ENCODE peak calls at places on chromosomes 1 and 21, in four cellular contexts. One of them, this sample, is unnamed.

GRCh38 chr1:173523329-173523728 is 46.2 kb downstream of the PRDX6 start:
- DNase-seq in K562: no peak
- DNase-seq in HepG2: peak; percentile 39
- DNase-seq in GM12878: no peak
- DNase-seq in this sample: no peak

GRCh38 chr1:53559391-53559815 is 100.2 kb downstream of the DMRTB1 start:
- DNase-seq in K562: no peak
- DNase-seq in HepG2: no peak
- DNase-seq in GM12878: no peak
- DNase-seq in this sample: peak; percentile 30

GRCh38 chr1:53198241-53198651 is 1.6 kb downstream of the CPT2 start:
- DNase-seq in K562: no peak
- DNase-seq in HepG2: no peak
- DNase-seq in GM12878: no peak
- DNase-seq in this sample: no peak

GRCh38 chr1:50637460-50637859 is 214.2 kb upstream of the DMRTA2 start:
- DNase-seq in K562: no peak
- DNase-seq in HepG2: no peak
- DNase-seq in GM12878: no peak
- DNase-seq in this sample: no peak

GRCh38 chr1:235993652-235994051 is 71.2 kb downstream of the NID1 start:
- DNase-seq in K562: no peak
- DNase-seq in HepG2: no peak
- DNase-seq in GM12878: no peak
- DNase-seq in this sample: no peak

GRCh38 chr1:240609527-240610060 is 2.4 kb downstream of the GREM2 start:
- DNase-seq in K562: no peak
- DNase-seq in HepG2: no peak
- DNase-seq in GM12878: no peak
- DNase-seq in this sample: no peak

GRCh38 chr1:202860744-202861419 is 28.1 kb downstream of the RABIF start:
- DNase-seq in K562: peak; percentile 77
- DNase-seq in HepG2: peak; percentile 83
- DNase-seq in GM12878: no peak
- DNase-seq in this sample: peak; percentile 84

GRCh38 chr1:110291241-110292030 is 47.7 kb upstream of the RBM15 start:
- DNase-seq in K562: no peak
- DNase-seq in HepG2: no peak
- DNase-seq in GM12878: no peak
- DNase-seq in this sample: no peak

GRCh38 chr1:45846931-45847330 is 43.5 kb downstream of the MAST2 start:
- DNase-seq in K562: no peak
- DNase-seq in HepG2: no peak
- DNase-seq in GM12878: no peak
- DNase-seq in this sample: no peak

GRCh38 chr1:94552071-94552586 is 10.6 kb upstream of the F3 start:
- DNase-seq in K562: no peak
- DNase-seq in HepG2: peak; percentile 73
- DNase-seq in GM12878: no peak
- DNase-seq in this sample: no peak

GRCh38 chr1:85089203-85089602 is 40.9 kb upstream of the MCOLN3 start:
- DNase-seq in K562: no peak
- DNase-seq in HepG2: no peak
- DNase-seq in GM12878: no peak
- DNase-seq in this sample: no peak

GRCh38 chr1:1761504-1762376 is 16.5 kb downstream of the NADK start:
- DNase-seq in K562: no peak
- DNase-seq in HepG2: no peak
- DNase-seq in GM12878: no peak
- DNase-seq in this sample: no peak

GRCh38 chr1:43975249-43975961 is 645 bp downstream of the ATP6V0B start:
- DNase-seq in K562: peak; percentile 39
- DNase-seq in HepG2: no peak
- DNase-seq in GM12878: no peak
- DNase-seq in this sample: peak; percentile 58

GRCh38 chr1:43452789-43453441 is 816 bp downstream of the HYI start:
- DNase-seq in K562: peak; percentile 37
- DNase-seq in HepG2: no peak
- DNase-seq in GM12878: no peak
- DNase-seq in this sample: no peak

GRCh38 chr1:231076802-231077201 is 36.7 kb upstream of the FAM89A start:
- DNase-seq in K562: no peak
- DNase-seq in HepG2: no peak
- DNase-seq in GM12878: no peak
- DNase-seq in this sample: no peak

GRCh38 chr1:207978441-207978840 is 67.5 kb upstream of the CD34 start:
- DNase-seq in K562: no peak
- DNase-seq in HepG2: no peak
- DNase-seq in GM12878: no peak
- DNase-seq in this sample: no peak

GRCh38 chr1:58576727-58577675 is at the start of gene TACSTD2:
- DNase-seq in K562: no peak
- DNase-seq in HepG2: no peak
- DNase-seq in GM12878: no peak
- DNase-seq in this sample: peak; percentile 83

GRCh38 chr1:14912831-14913230 is 240.7 kb upstream of the TMEM51 start:
- DNase-seq in K562: no peak
- DNase-seq in HepG2: no peak
- DNase-seq in GM12878: no peak
- DNase-seq in this sample: no peak

GRCh38 chr1:53754484-53755312 is 15.7 kb upstream of the GLIS1 start:
- DNase-seq in K562: peak; percentile 67
- DNase-seq in HepG2: peak; percentile 55
- DNase-seq in GM12878: no peak
- DNase-seq in this sample: peak; percentile 64

GRCh38 chr1:1537626-1538250 is 2.7 kb downstream of the TMEM240 start:
- DNase-seq in K562: no peak
- DNase-seq in HepG2: no peak
- DNase-seq in GM12878: no peak
- DNase-seq in this sample: no peak

GRCh38 chr21:16308269-16308668 is 578.5 kb downstream of the USP25 start:
- DNase-seq in K562: no peak
- DNase-seq in HepG2: no peak
- DNase-seq in GM12878: no peak
- DNase-seq in this sample: no peak

GRCh38 chr1:85582687-85583354 is 2.3 kb downstream of the CCN1 start:
- DNase-seq in K562: no peak
- DNase-seq in HepG2: no peak
- DNase-seq in GM12878: no peak
- DNase-seq in this sample: no peak

GRCh38 chr1:160999376-160999775 is 21.6 kb downstream of the F11R start:
- DNase-seq in K562: no peak
- DNase-seq in HepG2: no peak
- DNase-seq in GM12878: no peak
- DNase-seq in this sample: no peak

GRCh38 chr1:26571381-26571780 is 41.8 kb downstream of the RPS6KA1 start:
- DNase-seq in K562: no peak
- DNase-seq in HepG2: no peak
- DNase-seq in GM12878: no peak
- DNase-seq in this sample: no peak

GRCh38 chr1:206635080-206635982 is at the start of gene DYRK3:
- DNase-seq in K562: peak; percentile 99
- DNase-seq in HepG2: peak; percentile 76
- DNase-seq in GM12878: peak; percentile 71
- DNase-seq in this sample: peak; percentile 97

GRCh38 chr1:178192686-178193085 is 98.8 kb downstream of the RASAL2 start:
- DNase-seq in K562: no peak
- DNase-seq in HepG2: no peak
- DNase-seq in GM12878: no peak
- DNase-seq in this sample: no peak

GRCh38 chr1:164695956-164696665 is 137.1 kb downstream of the PBX1 start:
- DNase-seq in K562: no peak
- DNase-seq in HepG2: no peak
- DNase-seq in GM12878: no peak
- DNase-seq in this sample: no peak

GRCh38 chr21:45954271-45954670 is 27.3 kb upstream of the COL6A1 start:
- DNase-seq in K562: no peak
- DNase-seq in HepG2: no peak
- DNase-seq in GM12878: no peak
- DNase-seq in this sample: no peak

GRCh38 chr1:240619901-240620621 is 8.1 kb upstream of the GREM2 start:
- DNase-seq in K562: no peak
- DNase-seq in HepG2: no peak
- DNase-seq in GM12878: no peak
- DNase-seq in this sample: no peak

GRCh38 chr1:4021895-4022268 is 121.8 kb upstream of the C1orf174 start:
- DNase-seq in K562: no peak
- DNase-seq in HepG2: no peak
- DNase-seq in GM12878: no peak
- DNase-seq in this sample: no peak

GRCh38 chr1:104921552-104921951 is 1171.9 kb downstream of the AMY1C start:
- DNase-seq in K562: no peak
- DNase-seq in HepG2: no peak
- DNase-seq in GM12878: no peak
- DNase-seq in this sample: no peak

GRCh38 chr1:159177273-159177907 is 6.0 kb downstream of the CADM3 start:
- DNase-seq in K562: peak; percentile 58
- DNase-seq in HepG2: peak; percentile 55
- DNase-seq in GM12878: no peak
- DNase-seq in this sample: peak; percentile 73

GRCh38 chr1:195714248-195714647 is 894.0 kb downstream of the KCNT2 start:
- DNase-seq in K562: no peak
- DNase-seq in HepG2: no peak
- DNase-seq in GM12878: no peak
- DNase-seq in this sample: no peak

GRCh38 chr1:161273402-161273801 is 14.9 kb downstream of the PCP4L1 start:
- DNase-seq in K562: no peak
- DNase-seq in HepG2: no peak
- DNase-seq in GM12878: no peak
- DNase-seq in this sample: no peak

GRCh38 chr1:31576201-31576669 is at the start of gene TINAGL1:
- DNase-seq in K562: peak; percentile 82
- DNase-seq in HepG2: peak; percentile 81
- DNase-seq in GM12878: no peak
- DNase-seq in this sample: peak; percentile 79

GRCh38 chr1:147241955-147242448 is 482 bp upstream of the CHD1L start:
- DNase-seq in K562: no peak
- DNase-seq in HepG2: no peak
- DNase-seq in GM12878: no peak
- DNase-seq in this sample: no peak

GRCh38 chr1:194889310-194889709 is 1702.9 kb upstream of the B3GALT2 start:
- DNase-seq in K562: no peak
- DNase-seq in HepG2: no peak
- DNase-seq in GM12878: no peak
- DNase-seq in this sample: no peak

GRCh38 chr1:6634278-6635052 is 9.8 kb downstream of the THAP3 start:
- DNase-seq in K562: peak; percentile 53
- DNase-seq in HepG2: peak; percentile 40
- DNase-seq in GM12878: no peak
- DNase-seq in this sample: peak; percentile 75

GRCh38 chr1:224736619-224737352 is 120.7 kb downstream of the CNIH3 start:
- DNase-seq in K562: peak; percentile 43
- DNase-seq in HepG2: peak; percentile 10
- DNase-seq in GM12878: peak; percentile 93
- DNase-seq in this sample: peak; percentile 19
- TF ChIP-seq ATF3 in K562: no peak
- TF ChIP-seq ATF3 in HepG2: no peak
- TF ChIP-seq ATF3 in GM12878: no peak
- TF ChIP-seq ATF3 in this sample: no peak

DNA sequence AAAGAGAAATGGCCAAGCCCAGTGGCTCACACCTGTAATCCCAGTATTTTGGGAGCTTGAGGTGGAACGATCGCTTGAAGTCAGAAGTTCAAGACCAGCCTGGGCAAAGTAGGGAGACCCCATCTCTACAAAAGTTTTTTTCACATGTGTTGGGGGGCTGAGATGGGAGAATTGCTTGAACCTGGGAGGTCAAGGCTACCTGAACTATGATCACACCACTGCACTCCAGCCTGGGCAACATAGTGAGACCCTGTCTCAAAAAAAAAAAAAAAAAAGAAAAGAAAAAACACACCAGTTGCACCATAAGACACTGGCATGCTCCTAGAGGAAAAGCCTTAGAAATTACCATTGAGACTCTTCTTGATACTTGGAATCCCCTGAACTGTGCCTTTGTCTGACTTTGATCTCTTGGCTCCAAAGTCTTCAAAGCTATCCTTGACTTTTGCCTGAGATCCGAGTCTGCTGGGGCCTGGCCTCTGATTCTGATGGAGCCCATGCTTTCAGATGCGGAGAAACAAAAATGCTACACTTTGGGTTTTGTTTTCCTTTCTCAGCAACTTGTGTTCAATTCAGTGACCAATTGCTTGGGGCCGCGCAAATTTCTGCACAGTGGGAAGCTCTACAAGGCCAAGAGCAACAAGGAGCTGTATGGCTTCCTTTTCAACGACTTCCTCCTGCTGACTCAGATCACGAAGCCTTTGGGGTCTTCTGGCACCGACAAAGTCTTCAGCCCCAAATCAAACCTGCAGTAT is 33.7 kb downstream of the ATP5PO start:
- DNase-seq in K562: no peak
- DNase-seq in HepG2: no peak
- DNase-seq in GM12878: no peak
- DNase-seq in this sample: no peak
- TF ChIP-seq NR2C2 in K562: no peak
- TF ChIP-seq NR2C2 in HepG2: no peak
- TF ChIP-seq NR2C2 in GM12878: no peak
- TF ChIP-seq NR2C2 in this sample: no peak

GRCh38 chr1:246078888-246079252 is 428.2 kb downstream of the SMYD3 start:
- DNase-seq in K562: no peak
- DNase-seq in HepG2: no peak
- DNase-seq in GM12878: no peak
- DNase-seq in this sample: no peak
- TF ChIP-seq ATF2 in K562: no peak
- TF ChIP-seq ATF2 in HepG2: no peak
- TF ChIP-seq ATF2 in GM12878: no peak
- TF ChIP-seq ATF2 in this sample: no peak

GRCh38 chr1:165699577-165699976 is 1.2 kb upstream of the ALDH9A1 start:
- DNase-seq in K562: no peak
- DNase-seq in HepG2: peak; percentile 59
- DNase-seq in GM12878: no peak
- DNase-seq in this sample: no peak

GRCh38 chr1:165697881-165698842 is at the start of gene ALDH9A1:
- DNase-seq in K562: peak; percentile 97
- DNase-seq in HepG2: peak; percentile 32
- DNase-seq in GM12878: peak; percentile 41
- DNase-seq in this sample: peak; percentile 91

GRCh38 chr1:165696625-165697100 is 1.7 kb downstream of the ALDH9A1 start:
- DNase-seq in K562: no peak
- DNase-seq in HepG2: no peak
- DNase-seq in GM12878: no peak
- DNase-seq in this sample: no peak

GRCh38 chr1:165695011-165695410 is 3.4 kb downstream of the ALDH9A1 start:
- DNase-seq in K562: no peak
- DNase-seq in HepG2: no peak
- DNase-seq in GM12878: no peak
- DNase-seq in this sample: no peak

DNA sequence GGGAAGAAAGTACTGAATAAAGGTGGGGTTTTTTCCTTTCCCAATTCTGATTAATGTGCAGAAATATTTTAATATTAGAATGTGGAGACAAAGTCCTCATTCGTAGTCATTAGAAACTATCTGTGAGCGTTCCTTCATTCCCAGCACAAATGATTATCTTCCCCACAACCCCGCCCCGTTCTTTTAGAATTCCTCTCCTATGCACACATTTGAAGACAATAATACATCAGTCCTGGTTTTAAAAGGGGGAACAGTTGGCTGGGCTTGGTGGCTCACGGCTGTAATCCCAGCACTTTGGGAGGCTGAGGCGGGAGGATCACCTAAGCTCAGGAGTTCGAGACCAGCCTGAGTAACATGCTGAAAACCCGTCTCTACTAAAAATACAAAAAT is 876 bp downstream of the ALDH9A1 start:
- DNase-seq in K562: no peak
- DNase-seq in HepG2: no peak
- DNase-seq in GM12878: no peak
- DNase-seq in this sample: no peak
- TF ChIP-seq ATF3 in K562: no peak
- TF ChIP-seq ATF3 in HepG2: no peak
- TF ChIP-seq ATF3 in GM12878: no peak
- TF ChIP-seq ATF3 in this sample: no peak